ENCODE peak calls at places on chromosome 13, in ten cellular contexts. One of them, this sample, is unnamed.

GRCh38 chr13:98466634-98467236 is 110.2 kb downstream of the STK24 start:
- DNase-seq in foreskin fibroblast: no peak
- DNase-seq in left lung: no peak
- DNase-seq in omental fat pad: no peak
- DNase-seq in OCI-LY7: no peak
- DNase-seq in psoas muscle: no peak
- DNase-seq in tibial nerve: no peak
- DNase-seq in neural progenitor cell: peak
- DNase-seq in uterus: no peak
- DNase-seq in brain microvascular endothelial cell: peak
- DNase-seq in this sample: peak

GRCh38 chr13:41960195-41960699 is 662 bp downstream of the VWA8 start:
- DNase-seq in foreskin fibroblast: peak
- DNase-seq in left lung: no peak
- DNase-seq in omental fat pad: no peak
- DNase-seq in OCI-LY7: peak
- DNase-seq in psoas muscle: no peak
- DNase-seq in tibial nerve: no peak
- DNase-seq in neural progenitor cell: no peak
- DNase-seq in uterus: no peak
- DNase-seq in brain microvascular endothelial cell: no peak
- DNase-seq in this sample: no peak

GRCh38 chr13:90365130-90365529 is 982.4 kb upstream of the MIR17HG start:
- DNase-seq in foreskin fibroblast: no peak
- DNase-seq in left lung: no peak
- DNase-seq in omental fat pad: no peak
- DNase-seq in OCI-LY7: no peak
- DNase-seq in psoas muscle: no peak
- DNase-seq in tibial nerve: no peak
- DNase-seq in neural progenitor cell: no peak
- DNase-seq in uterus: no peak
- DNase-seq in brain microvascular endothelial cell: no peak
- DNase-seq in this sample: no peak

GRCh38 chr13:50457430-50458393 is 385.8 kb downstream of the DLEU7 start:
- DNase-seq in foreskin fibroblast: no peak
- DNase-seq in left lung: no peak
- DNase-seq in omental fat pad: no peak
- DNase-seq in OCI-LY7: peak
- DNase-seq in psoas muscle: no peak
- DNase-seq in tibial nerve: no peak
- DNase-seq in neural progenitor cell: no peak
- DNase-seq in uterus: no peak
- DNase-seq in brain microvascular endothelial cell: no peak
- DNase-seq in this sample: no peak

GRCh38 chr13:80379245-80379644 is 38.3 kb upstream of the SPRY2 start:
- DNase-seq in foreskin fibroblast: peak
- DNase-seq in left lung: no peak
- DNase-seq in omental fat pad: no peak
- DNase-seq in OCI-LY7: no peak
- DNase-seq in psoas muscle: no peak
- DNase-seq in tibial nerve: no peak
- DNase-seq in neural progenitor cell: no peak
- DNase-seq in uterus: no peak
- DNase-seq in brain microvascular endothelial cell: peak
- DNase-seq in this sample: no peak

GRCh38 chr13:41137951-41138350 is 5.3 kb upstream of the KBTBD6 start:
- DNase-seq in foreskin fibroblast: peak
- DNase-seq in left lung: no peak
- DNase-seq in omental fat pad: no peak
- DNase-seq in OCI-LY7: no peak
- DNase-seq in psoas muscle: no peak
- DNase-seq in tibial nerve: no peak
- DNase-seq in neural progenitor cell: no peak
- DNase-seq in uterus: no peak
- DNase-seq in brain microvascular endothelial cell: peak
- DNase-seq in this sample: no peak

GRCh38 chr13:48542581-48543341 is 9.9 kb upstream of the RCBTB2 start:
- DNase-seq in foreskin fibroblast: no peak
- DNase-seq in left lung: peak
- DNase-seq in omental fat pad: no peak
- DNase-seq in OCI-LY7: peak
- DNase-seq in psoas muscle: peak
- DNase-seq in tibial nerve: no peak
- DNase-seq in neural progenitor cell: peak
- DNase-seq in uterus: peak
- DNase-seq in brain microvascular endothelial cell: peak
- DNase-seq in this sample: peak

GRCh38 chr13:50365300-50365682 is 350.0 kb downstream of the KCNRG start:
- DNase-seq in foreskin fibroblast: no peak
- DNase-seq in left lung: no peak
- DNase-seq in omental fat pad: no peak
- DNase-seq in OCI-LY7: peak
- DNase-seq in psoas muscle: no peak
- DNase-seq in tibial nerve: no peak
- DNase-seq in neural progenitor cell: no peak
- DNase-seq in uterus: no peak
- DNase-seq in brain microvascular endothelial cell: no peak
- DNase-seq in this sample: peak

GRCh38 chr13:27970382-27971235 is 1.5 kb upstream of the CDX2 start:
- DNase-seq in foreskin fibroblast: no peak
- DNase-seq in left lung: no peak
- DNase-seq in omental fat pad: no peak
- DNase-seq in OCI-LY7: no peak
- DNase-seq in psoas muscle: no peak
- DNase-seq in tibial nerve: no peak
- DNase-seq in neural progenitor cell: peak
- DNase-seq in uterus: no peak
- DNase-seq in brain microvascular endothelial cell: no peak
- DNase-seq in this sample: no peak

GRCh38 chr13:99182439-99182838 is 18.2 kb upstream of the UBAC2 start:
- DNase-seq in foreskin fibroblast: no peak
- DNase-seq in left lung: no peak
- DNase-seq in omental fat pad: no peak
- DNase-seq in OCI-LY7: peak
- DNase-seq in psoas muscle: no peak
- DNase-seq in tibial nerve: no peak
- DNase-seq in neural progenitor cell: no peak
- DNase-seq in uterus: no peak
- DNase-seq in brain microvascular endothelial cell: no peak
- DNase-seq in this sample: no peak

GRCh38 chr13:66972659-66973058 is 257.5 kb downstream of the PCDH9 start:
- DNase-seq in foreskin fibroblast: no peak
- DNase-seq in left lung: no peak
- DNase-seq in omental fat pad: no peak
- DNase-seq in OCI-LY7: no peak
- DNase-seq in psoas muscle: no peak
- DNase-seq in tibial nerve: no peak
- DNase-seq in neural progenitor cell: no peak
- DNase-seq in uterus: no peak
- DNase-seq in brain microvascular endothelial cell: no peak
- DNase-seq in this sample: no peak

GRCh38 chr13:35789335-35790166 is 313.1 kb upstream of the MAB21L1 start:
- DNase-seq in foreskin fibroblast: no peak
- DNase-seq in left lung: no peak
- DNase-seq in omental fat pad: no peak
- DNase-seq in OCI-LY7: peak
- DNase-seq in psoas muscle: no peak
- DNase-seq in tibial nerve: no peak
- DNase-seq in neural progenitor cell: peak
- DNase-seq in uterus: no peak
- DNase-seq in brain microvascular endothelial cell: peak
- DNase-seq in this sample: no peak

GRCh38 chr13:96003304-96003703 is 49.9 kb downstream of the UGGT2 start:
- DNase-seq in foreskin fibroblast: no peak
- DNase-seq in left lung: no peak
- DNase-seq in omental fat pad: no peak
- DNase-seq in OCI-LY7: no peak
- DNase-seq in psoas muscle: no peak
- DNase-seq in tibial nerve: no peak
- DNase-seq in neural progenitor cell: no peak
- DNase-seq in uterus: no peak
- DNase-seq in brain microvascular endothelial cell: no peak
- DNase-seq in this sample: no peak
- TF ChIP-seq CTCF in foreskin fibroblast: no peak
- TF ChIP-seq CTCF in left lung: no peak
- TF ChIP-seq CTCF in omental fat pad: no peak
- TF ChIP-seq CTCF in OCI-LY7: no peak
- TF ChIP-seq CTCF in psoas muscle: no peak
- TF ChIP-seq CTCF in tibial nerve: no peak
- TF ChIP-seq CTCF in neural progenitor cell: no peak
- TF ChIP-seq CTCF in uterus: no peak
- TF ChIP-seq CTCF in brain microvascular endothelial cell: peak
- TF ChIP-seq CTCF in this sample: no peak

GRCh38 chr13:30762643-30763042 is 27.3 kb downstream of the ALOX5AP start:
- DNase-seq in foreskin fibroblast: no peak
- DNase-seq in left lung: no peak
- DNase-seq in omental fat pad: no peak
- DNase-seq in OCI-LY7: no peak
- DNase-seq in psoas muscle: no peak
- DNase-seq in tibial nerve: no peak
- DNase-seq in neural progenitor cell: no peak
- DNase-seq in uterus: no peak
- DNase-seq in brain microvascular endothelial cell: no peak
- DNase-seq in this sample: no peak

GRCh38 chr13:30766234-30766633 is 30.9 kb downstream of the ALOX5AP start:
- DNase-seq in foreskin fibroblast: no peak
- DNase-seq in left lung: no peak
- DNase-seq in omental fat pad: no peak
- DNase-seq in OCI-LY7: peak
- DNase-seq in psoas muscle: no peak
- DNase-seq in tibial nerve: no peak
- DNase-seq in neural progenitor cell: no peak
- DNase-seq in uterus: no peak
- DNase-seq in brain microvascular endothelial cell: no peak
- DNase-seq in this sample: no peak

GRCh38 chr13:30763786-30764440 is 28.6 kb downstream of the ALOX5AP start:
- DNase-seq in foreskin fibroblast: no peak
- DNase-seq in left lung: no peak
- DNase-seq in omental fat pad: no peak
- DNase-seq in OCI-LY7: no peak
- DNase-seq in psoas muscle: no peak
- DNase-seq in tibial nerve: no peak
- DNase-seq in neural progenitor cell: no peak
- DNase-seq in uterus: no peak
- DNase-seq in brain microvascular endothelial cell: no peak
- DNase-seq in this sample: no peak

DNA sequence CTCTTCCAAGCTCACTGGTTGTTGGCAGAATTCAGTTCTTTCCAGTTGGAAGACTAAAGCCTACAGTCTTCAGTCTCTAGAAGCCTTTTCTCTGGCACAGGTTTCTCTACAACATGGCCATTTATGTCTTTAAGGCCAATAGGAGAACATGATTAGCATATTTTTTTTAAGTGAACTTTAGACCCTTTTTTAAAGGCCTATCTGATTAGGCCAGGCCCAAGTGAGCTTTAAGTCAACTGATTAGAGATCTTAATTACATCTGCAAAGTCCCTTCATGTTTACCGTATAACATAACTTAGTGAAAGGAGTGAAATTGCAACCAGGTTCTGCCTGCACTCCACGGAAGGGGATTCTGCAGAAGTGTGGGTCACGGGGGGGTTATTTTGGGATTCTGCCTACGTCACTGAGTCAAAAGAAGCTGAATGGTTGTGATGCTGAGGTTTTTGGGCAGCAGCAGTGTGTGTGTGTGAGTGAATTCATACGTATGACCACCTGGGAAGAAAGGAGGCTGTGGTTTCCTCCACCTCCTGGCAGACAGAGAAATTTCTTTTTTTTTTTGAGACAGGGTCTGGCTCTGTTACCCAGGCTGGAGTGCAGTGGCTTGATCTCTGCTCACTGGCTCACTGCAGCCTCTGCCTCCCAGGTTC is 31.7 kb downstream of the ALOX5AP start:
- DNase-seq in foreskin fibroblast: no peak
- DNase-seq in left lung: no peak
- DNase-seq in omental fat pad: no peak
- DNase-seq in OCI-LY7: peak
- DNase-seq in psoas muscle: no peak
- DNase-seq in tibial nerve: no peak
- DNase-seq in neural progenitor cell: no peak
- DNase-seq in uterus: no peak
- DNase-seq in brain microvascular endothelial cell: no peak
- DNase-seq in this sample: no peak
- TF ChIP-seq CTCF in foreskin fibroblast: no peak
- TF ChIP-seq CTCF in left lung: no peak
- TF ChIP-seq CTCF in omental fat pad: no peak
- TF ChIP-seq CTCF in OCI-LY7: peak
- TF ChIP-seq CTCF in psoas muscle: no peak
- TF ChIP-seq CTCF in tibial nerve: no peak
- TF ChIP-seq CTCF in neural progenitor cell: no peak
- TF ChIP-seq CTCF in uterus: no peak
- TF ChIP-seq CTCF in brain microvascular endothelial cell: no peak
- TF ChIP-seq CTCF in this sample: no peak

DNA sequence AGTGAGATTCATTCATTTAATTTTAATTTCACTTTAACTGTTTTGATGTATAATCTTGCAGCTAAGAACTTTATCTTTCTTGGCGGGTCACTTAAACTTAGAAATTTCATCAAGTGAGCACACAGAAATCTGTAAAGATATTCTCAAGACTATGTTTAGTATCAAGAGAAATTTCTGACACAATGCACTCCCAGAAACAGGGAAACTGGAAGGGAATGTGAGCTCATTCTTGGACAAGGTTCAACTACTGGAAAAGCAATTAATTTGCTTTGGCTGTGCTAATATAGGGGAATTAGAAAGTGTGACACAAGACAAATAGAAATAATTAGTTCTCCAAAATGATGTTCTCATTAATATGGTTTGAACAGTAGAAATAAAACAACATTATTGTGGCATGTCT is 402.3 kb downstream of the DACH1 start:
- DNase-seq in foreskin fibroblast: no peak
- DNase-seq in left lung: no peak
- DNase-seq in omental fat pad: no peak
- DNase-seq in OCI-LY7: no peak
- DNase-seq in psoas muscle: no peak
- DNase-seq in tibial nerve: no peak
- DNase-seq in neural progenitor cell: no peak
- DNase-seq in uterus: no peak
- DNase-seq in brain microvascular endothelial cell: no peak
- DNase-seq in this sample: no peak
- TF ChIP-seq CTCF in foreskin fibroblast: no peak
- TF ChIP-seq CTCF in left lung: no peak
- TF ChIP-seq CTCF in omental fat pad: no peak
- TF ChIP-seq CTCF in OCI-LY7: no peak
- TF ChIP-seq CTCF in psoas muscle: no peak
- TF ChIP-seq CTCF in tibial nerve: no peak
- TF ChIP-seq CTCF in neural progenitor cell: no peak
- TF ChIP-seq CTCF in uterus: no peak
- TF ChIP-seq CTCF in brain microvascular endothelial cell: no peak
- TF ChIP-seq CTCF in this sample: no peak

DNA sequence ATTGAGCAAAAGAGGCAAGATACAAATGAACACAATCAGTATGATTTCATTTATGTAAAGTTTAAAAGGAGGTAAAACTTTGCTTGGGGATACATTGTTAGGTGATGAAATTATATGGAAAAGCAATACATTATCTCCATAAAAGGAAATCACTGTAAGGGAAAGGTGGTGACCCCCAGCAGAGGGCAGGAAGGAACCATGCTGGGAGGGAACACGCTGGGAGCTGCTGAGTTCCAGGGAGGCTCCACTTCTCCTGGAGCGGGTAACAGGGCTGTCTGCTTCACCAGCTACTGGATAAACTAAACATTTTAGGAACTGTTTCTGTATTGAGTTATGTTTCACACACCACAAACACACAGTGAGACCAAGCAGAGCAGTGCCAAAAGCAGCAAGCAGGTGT is 91.2 kb downstream of the KATNAL1 start:
- DNase-seq in foreskin fibroblast: no peak
- DNase-seq in left lung: no peak
- DNase-seq in omental fat pad: no peak
- DNase-seq in OCI-LY7: no peak
- DNase-seq in psoas muscle: no peak
- DNase-seq in tibial nerve: no peak
- DNase-seq in neural progenitor cell: no peak
- DNase-seq in uterus: no peak
- DNase-seq in brain microvascular endothelial cell: peak
- DNase-seq in this sample: no peak
- TF ChIP-seq CTCF in foreskin fibroblast: no peak
- TF ChIP-seq CTCF in left lung: no peak
- TF ChIP-seq CTCF in omental fat pad: no peak
- TF ChIP-seq CTCF in OCI-LY7: no peak
- TF ChIP-seq CTCF in psoas muscle: no peak
- TF ChIP-seq CTCF in tibial nerve: no peak
- TF ChIP-seq CTCF in neural progenitor cell: no peak
- TF ChIP-seq CTCF in uterus: no peak
- TF ChIP-seq CTCF in brain microvascular endothelial cell: no peak
- TF ChIP-seq CTCF in this sample: no peak